ENCODE peak calls at places on chromosome X, in seven cellular contexts. N is memory B cell; F is NCI-H460; S is activated naive CD4-positive, alpha-beta T cell treated with anti-CD3 and anti-CD28 coated beads, Interleukin-2, amount 50 U/mL, for 16 hours; O is NCI-H1417; P is brain pericyte; D is CD4-positive, alpha-beta T cell. T is an unnamed sample.

GRCh38 chrX:42992199-42992943 is 214.4 kb upstream of the PPP1R2C start:
- DNase-seq in N (no peak), F (no peak), S (no peak), O (no peak), P (no peak), D (no peak), T (no peak)

GRCh38 chrX:35890699-35891098 is 28.8 kb upstream of the CFAP47 start:
- DNase-seq in N (no peak), F (peak), S (no peak), O (peak), P (no peak), D (no peak), T (peak)

GRCh38 chrX:44343412-44343942 is at the start of gene EFHC2:
- DNase-seq in N (peak), F (no peak), S (peak), O (no peak), P (no peak), D (peak), T (peak)

GRCh38 chrX:130539721-130540321 is 138.0 kb downstream of the RBMX2 start:
- DNase-seq in N (no peak), F (peak), S (peak), O (peak), P (no peak), D (peak), T (peak)

GRCh38 chrX:108122748-108123147 is 31.2 kb downstream of the ATG4A start:
- DNase-seq in N (no peak), F (no peak), S (no peak), O (no peak), P (no peak), D (no peak), T (no peak)

GRCh38 chrX:123454712-123455431 is 270.8 kb downstream of the GRIA3 start:
- DNase-seq in N (no peak), F (no peak), S (no peak), O (no peak), P (no peak), D (no peak), T (no peak)

GRCh38 chrX:106007815-106008214 is 30.7 kb downstream of the SERPINA7 start:
- DNase-seq in N (no peak), F (no peak), S (no peak), O (no peak), P (no peak), D (no peak), T (no peak)

GRCh38 chrX:97563531-97564133 is 679.9 kb downstream of the RPA4 start:
- DNase-seq in N (peak), F (peak), S (peak), O (peak), P (peak), D (peak), T (peak)

GRCh38 chrX:9355739-9356138 is 109.1 kb upstream of the TBL1X start:
- DNase-seq in N (no peak), F (no peak), S (no peak), O (no peak), P (no peak), D (no peak), T (no peak)

GRCh38 chrX:3788494-3789233 is 75.2 kb upstream of the PRKX start:
- DNase-seq in N (no peak), F (no peak), S (no peak), O (no peak), P (no peak), D (no peak), T (no peak)

GRCh38 chrX:10104958-10105658 is 51.7 kb upstream of the CLCN4 start:
- DNase-seq in N (no peak), F (no peak), S (no peak), O (no peak), P (no peak), D (no peak), T (no peak)

T was measured in small intestine.